ENCODE peak calls at places on chromosomes 16 and 17, in ten cellular contexts. A is neural progenitor cell; R is suprapubic skin; N is cardiac muscle cell; G is A549; B is ascending aorta; I is PC-3; Y is CD8-positive, alpha-beta T cell; L is NT2/D1; Z is uterus. U is an unnamed sample. For H3K4me1, the result is how much of the 10 kb centered on the place peaks cover.

GRCh38 chr16:14501331-14502255 is 128.5 kb downstream of the PARN start:
- DNase-seq in A (peak), R (peak), N (peak), G (peak), B (peak), I (peak), Y (no peak), L (peak), Z (peak), U (no peak)

GRCh38 chr17:42774066-42774750 is 959 bp downstream of the VPS25 start:
- DNase-seq in A (no peak), R (no peak), N (no peak), G (no peak), B (no peak), I (peak), Y (no peak), L (no peak), Z (no peak), U (no peak)

GRCh38 chr16:57482845-57483545 is 3.3 kb downstream of the DOK4 start:
- DNase-seq in A (no peak), R (peak), N (no peak), G (no peak), B (no peak), I (no peak), Y (no peak), L (no peak), Z (no peak), U (no peak)

GRCh38 chr16:76856112-76856511 is 334.9 kb upstream of the MON1B start:
- DNase-seq in A (no peak), R (no peak), N (no peak), G (no peak), B (no peak), I (peak), Y (no peak), L (no peak), Z (no peak), U (no peak)

GRCh38 chr17:17994770-17995169 is 22.1 kb downstream of the DRC3 start:
- DNase-seq in A (no peak), R (no peak), N (no peak), G (no peak), B (no peak), I (no peak), Y (no peak), L (no peak), Z (no peak), U (no peak)

GRCh38 chr17:80912451-80912850 is 79.2 kb upstream of the CHMP6 start:
- DNase-seq in A (no peak), R (no peak), N (no peak), G (no peak), B (no peak), I (no peak), Y (no peak), L (no peak), Z (no peak), U (no peak)

GRCh38 chr17:7932949-7933348 is 943 bp downstream of the CNTROB start:
- DNase-seq in A (peak), R (no peak), N (peak), G (peak), B (peak), I (peak), Y (peak), L (no peak), Z (peak), U (peak)

GRCh38 chr16:69105501-69106361 is at the start of gene HAS3:
- DNase-seq in A (peak), R (peak), N (peak), G (peak), B (no peak), I (peak), Y (no peak), L (peak), Z (no peak), U (no peak)

GRCh38 chr17:21041753-21042433 is 918 bp downstream of the USP22 start:
- DNase-seq in A (peak), R (peak), N (peak), G (peak), B (peak), I (peak), Y (peak), L (peak), Z (peak), U (peak)

GRCh38 chr16:76278976-76279375 is 1.8 kb downstream of the CNTNAP4 start:
- DNase-seq in A (peak), R (no peak), N (peak), G (peak), B (no peak), I (peak), Y (no peak), L (peak), Z (no peak), U (no peak)

GRCh38 chr16:3364774-3365427 is 9.2 kb downstream of the OR2C1 start:
- DNase-seq in A (no peak), R (peak), N (no peak), G (peak), B (peak), I (peak), Y (peak), L (peak), Z (peak), U (peak)

GRCh38 chr17:36188891-36189306 is 7.7 kb downstream of the CCL3L1 start:
- DNase-seq in A (no peak), R (no peak), N (no peak), G (no peak), B (peak), I (no peak), Y (peak), L (no peak), Z (no peak), U (peak)

GRCh38 chr17:78645421-78646295 is 68.5 kb upstream of the DNAH17 start:
- DNase-seq in A (no peak), R (peak), N (no peak), G (peak), B (peak), I (peak), Y (peak), L (no peak), Z (peak), U (peak)

GRCh38 chr16:24908716-24909115 is 63.0 kb downstream of the SLC5A11 start:
- DNase-seq in A (no peak), R (no peak), N (no peak), G (no peak), B (no peak), I (no peak), Y (no peak), L (no peak), Z (no peak), U (no peak)

GRCh38 chr16:2689968-2690830 is 7.9 kb downstream of the KCTD5 start:
- DNase-seq in A (no peak), R (no peak), N (no peak), G (no peak), B (no peak), I (no peak), Y (no peak), L (no peak), Z (no peak), U (no peak)

GRCh38 chr17:81867123-81867951 is 3.8 kb downstream of the ARHGDIA start:
- DNase-seq in A (peak), R (no peak), N (peak), G (peak), B (no peak), I (peak), Y (peak), L (no peak), Z (no peak), U (peak)

GRCh38 chr16:17481741-17482140 is 11.0 kb upstream of the XYLT1 start:
- DNase-seq in A (no peak), R (no peak), N (no peak), G (no peak), B (no peak), I (no peak), Y (no peak), L (no peak), Z (no peak), U (no peak)

GRCh38 chr17:27559996-27560481 is 70.9 kb upstream of the LGALS9 start:
- DNase-seq in A (no peak), R (no peak), N (peak), G (peak), B (peak), I (peak), Y (no peak), L (no peak), Z (peak), U (no peak)

GRCh38 chr17:42675984-42676423 is 790 bp downstream of the PLEKHH3 start:
- DNase-seq in A (no peak), R (peak), N (peak), G (peak), B (peak), I (peak), Y (no peak), L (no peak), Z (peak), U (no peak)

GRCh38 chr16:13873835-13874438 is 46.0 kb upstream of the ERCC4 start:
- DNase-seq in A (peak), R (no peak), N (peak), G (peak), B (no peak), I (peak), Y (no peak), L (peak), Z (no peak), U (no peak)

GRCh38 chr17:2921443-2921842 is 125.2 kb downstream of the RAP1GAP2 start:
- DNase-seq in A (no peak), R (no peak), N (no peak), G (no peak), B (no peak), I (no peak), Y (no peak), L (no peak), Z (no peak), U (no peak)

GRCh38 chr16:46899443-46900143 is 15.4 kb downstream of the GPT2 start:
- DNase-seq in A (no peak), R (no peak), N (no peak), G (no peak), B (no peak), I (no peak), Y (no peak), L (no peak), Z (no peak), U (no peak)

GRCh38 chr16:50814541-50814940 is 72.7 kb downstream of the CYLD start:
- DNase-seq in A (no peak), R (no peak), N (no peak), G (no peak), B (peak), I (no peak), Y (no peak), L (no peak), Z (no peak), U (no peak)

GRCh38 chr16:85068746-85069145 is 41.2 kb downstream of the KIAA0513 start:
- DNase-seq in A (no peak), R (no peak), N (no peak), G (no peak), B (no peak), I (peak), Y (no peak), L (no peak), Z (no peak), U (no peak)

GRCh38 chr17:50272711-50273653 is 1.3 kb upstream of the TMEM92 start:
- DNase-seq in A (peak), R (peak), N (peak), G (peak), B (no peak), I (peak), Y (peak), L (no peak), Z (peak), U (peak)
- H3K4me1 ChIP-seq in A (under half), R (under half), N (under half), G (half or more), B (under half), I (under half), Y (under half), L (under half), Z (under half), U (under half)

GRCh38 chr16:21653571-21653970 is 1.2 kb upstream of the IGSF6 start:
- DNase-seq in A (no peak), R (no peak), N (no peak), G (no peak), B (no peak), I (no peak), Y (no peak), L (no peak), Z (no peak), U (no peak)

GRCh38 chr16:21654881-21655280 is 2.5 kb upstream of the IGSF6 start:
- DNase-seq in A (no peak), R (no peak), N (no peak), G (no peak), B (no peak), I (no peak), Y (no peak), L (no peak), Z (no peak), U (no peak)

GRCh38 chr16:21650517-21650916 is 1.9 kb downstream of the IGSF6 start:
- DNase-seq in A (no peak), R (no peak), N (no peak), G (no peak), B (no peak), I (no peak), Y (no peak), L (no peak), Z (no peak), U (no peak)

GRCh38 chr16:21649196-21649595 is 3.2 kb downstream of the IGSF6 start:
- DNase-seq in A (no peak), R (no peak), N (no peak), G (no peak), B (no peak), I (no peak), Y (no peak), L (no peak), Z (no peak), U (no peak)

GRCh38 chr16:21652451-21652850 is at the start of gene IGSF6:
- DNase-seq in A (no peak), R (no peak), N (no peak), G (no peak), B (no peak), I (no peak), Y (no peak), L (no peak), Z (no peak), U (no peak)
- H3K4me1 ChIP-seq in A (under half), R (under half), N (under half), G (under half), B (under half), I (under half), Y (under half), L (under half), Z (under half), U (under half)

GRCh38 chr17:149231-149630 is 11.9 kb downstream of the SCGB1C2 start:
- DNase-seq in A (no peak), R (peak), N (no peak), G (no peak), B (peak), I (no peak), Y (no peak), L (no peak), Z (no peak), U (no peak)

GRCh38 chr17:147796-148740 is 10.7 kb downstream of the SCGB1C2 start:
- DNase-seq in A (no peak), R (peak), N (no peak), G (no peak), B (peak), I (no peak), Y (no peak), L (no peak), Z (peak), U (no peak)

GRCh38 chr17:146983-147761 is 9.8 kb downstream of the SCGB1C2 start:
- DNase-seq in A (no peak), R (peak), N (no peak), G (no peak), B (peak), I (no peak), Y (no peak), L (no peak), Z (peak), U (no peak)

GRCh38 chr17:149897-150575 is 12.7 kb downstream of the SCGB1C2 start:
- DNase-seq in A (no peak), R (peak), N (no peak), G (no peak), B (peak), I (peak), Y (no peak), L (no peak), Z (no peak), U (peak)

GRCh38 chr17:148757-149156 is 11.4 kb downstream of the SCGB1C2 start:
- DNase-seq in A (no peak), R (peak), N (no peak), G (no peak), B (no peak), I (no peak), Y (no peak), L (no peak), Z (no peak), U (no peak)
- H3K4me1 ChIP-seq in A (under half), R (under half), N (under half), G (under half), B (under half), I (under half), Y (under half), L (under half), Z (under half), U (under half)

GRCh38 chr16:81003610-81004460 is 2.9 kb downstream of the CMC2 start:
- DNase-seq in A (no peak), R (no peak), N (no peak), G (no peak), B (no peak), I (no peak), Y (no peak), L (no peak), Z (no peak), U (no peak)

GRCh38 chr16:81001330-81001729 is 5.4 kb downstream of the CMC2 start:
- DNase-seq in A (no peak), R (no peak), N (no peak), G (no peak), B (no peak), I (no peak), Y (no peak), L (no peak), Z (no peak), U (no peak)

GRCh38 chr16:81000873-81001272 is 5.8 kb downstream of the CMC2 start:
- DNase-seq in A (no peak), R (no peak), N (no peak), G (no peak), B (no peak), I (no peak), Y (no peak), L (no peak), Z (no peak), U (no peak)

GRCh38 chr16:81004646-81005353 is 1.9 kb downstream of the CMC2 start:
- DNase-seq in A (peak), R (no peak), N (peak), G (peak), B (no peak), I (peak), Y (no peak), L (no peak), Z (peak), U (no peak)

GRCh38 chr16:81003064-81003463 is 3.6 kb downstream of the CMC2 start:
- DNase-seq in A (no peak), R (no peak), N (no peak), G (no peak), B (no peak), I (no peak), Y (no peak), L (no peak), Z (no peak), U (no peak)
- H3K4me1 ChIP-seq in A (under half), R (under half), N (under half), G (under half), B (under half), I (under half), Y (under half), L (under half), Z (under half), U (under half)

GRCh38 chr17:40094874-40095273 is 5.5 kb downstream of the NR1D1 start:
- DNase-seq in A (no peak), R (no peak), N (no peak), G (no peak), B (no peak), I (no peak), Y (no peak), L (no peak), Z (no peak), U (no peak)

GRCh38 chr17:40093580-40094201 is 6.7 kb downstream of the NR1D1 start:
- DNase-seq in A (peak), R (no peak), N (no peak), G (no peak), B (no peak), I (no peak), Y (no peak), L (no peak), Z (no peak), U (no peak)

GRCh38 chr17:40097087-40097486 is 3.3 kb downstream of the NR1D1 start:
- DNase-seq in A (no peak), R (no peak), N (no peak), G (no peak), B (no peak), I (no peak), Y (no peak), L (no peak), Z (no peak), U (no peak)

GRCh38 chr17:40095944-40096791 is 4.2 kb downstream of the NR1D1 start:
- DNase-seq in A (no peak), R (no peak), N (no peak), G (no peak), B (peak), I (no peak), Y (peak), L (no peak), Z (peak), U (peak)

GRCh38 chr17:40095356-40095943 is 4.9 kb downstream of the NR1D1 start:
- DNase-seq in A (no peak), R (no peak), N (no peak), G (no peak), B (no peak), I (no peak), Y (no peak), L (no peak), Z (no peak), U (no peak)
- H3K4me1 ChIP-seq in A (under half), R (half or more), N (under half), G (under half), B (half or more), I (under half), Y (under half), L (under half), Z (half or more), U (half or more)

DNA sequence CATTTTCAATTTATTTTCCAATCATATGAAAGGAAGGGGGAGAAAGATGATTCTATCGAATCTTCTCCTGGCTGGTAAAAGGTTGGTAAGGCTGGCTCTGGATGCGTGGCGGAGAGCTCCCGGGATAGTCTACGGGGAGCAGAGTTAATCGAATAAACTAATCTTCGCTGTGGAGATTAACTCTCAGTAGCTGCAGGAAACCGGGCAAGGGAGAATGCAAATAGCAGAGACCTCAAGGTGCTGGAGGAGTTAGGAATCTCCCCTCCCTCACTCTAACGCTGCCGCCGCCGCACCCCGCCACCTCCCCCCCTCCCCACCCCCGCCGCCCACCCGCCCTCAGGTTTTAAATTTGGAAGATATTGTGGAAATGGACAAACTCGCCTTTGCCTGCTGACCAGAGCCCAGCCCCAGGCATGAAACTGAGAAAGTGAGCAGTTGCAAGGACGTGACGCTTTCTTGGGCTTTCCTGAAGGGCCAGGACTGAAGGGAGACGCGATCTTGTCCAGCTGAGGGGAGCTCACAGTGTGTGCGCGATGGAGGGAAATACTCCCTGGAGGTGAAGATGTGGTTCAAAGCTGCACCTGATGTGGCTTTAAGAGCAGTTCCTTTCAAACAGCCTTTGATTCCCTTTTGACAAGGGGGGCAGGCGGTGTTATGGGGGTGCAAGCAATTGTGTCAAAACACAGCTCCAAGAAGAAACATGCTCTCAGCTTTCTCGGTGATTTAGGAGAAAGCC is 308.2 kb upstream of the IRX3 start:
- DNase-seq in A (peak), R (no peak), N (no peak), G (no peak), B (no peak), I (no peak), Y (no peak), L (no peak), Z (no peak), U (no peak)
- H3K4me1 ChIP-seq in A (under half), R (under half), N (under half), G (under half), B (under half), I (under half), Y (under half), L (under half), Z (under half), U (under half)

U was measured in CD8-positive, alpha-beta memory T cell.